ENCODE peak calls at places on chromosomes 6 and 20, in five cellular contexts. V is suprapubic skin, I is esophagus muscularis mucosa, R is cardiac muscle cell, N is MG63. H is an unnamed sample. For H3K36me3, the result is how much of the 10 kb centered on the place peaks cover.

GRCh38 chr20:54197621-54198604 is 10.0 kb upstream of the PFDN4 start:
- DNase-seq in R (peak), V (no peak), N (peak), I (peak), H (no peak)

GRCh38 chr6:157323924-157324276 is 581 bp upstream of the TMEM242 start:
- DNase-seq in R (peak), V (peak), N (peak), I (peak), H (peak)

GRCh38 chr6:29576056-29576455 is 8.9 kb upstream of the OR2H2 start:
- DNase-seq in N (no peak), V (no peak), I (no peak), R (no peak), H (no peak)

GRCh38 chr6:142173980-142174379 is 26.9 kb downstream of the VTA1 start:
- DNase-seq in I (no peak), R (no peak), V (no peak), N (no peak), H (no peak)

GRCh38 chr20:32164984-32165735 is 42.4 kb downstream of the PLAGL2 start:
- DNase-seq in N (no peak), V (no peak), R (peak), I (no peak), H (no peak)

GRCh38 chr6:139540276-139540675 is 165.8 kb upstream of the CITED2 start:
- DNase-seq in I (no peak), V (no peak), R (peak), N (peak), H (peak)

GRCh38 chr6:107488875-107489635 is 862 bp upstream of the SOBP start:
- DNase-seq in I (no peak), N (peak), R (peak), V (no peak), H (peak)

GRCh38 chr20:49344975-49345374 is 67.1 kb upstream of the ZNFX1 start:
- DNase-seq in N (peak), I (peak), R (peak), V (peak), H (peak)

GRCh38 chr6:80287607-80288006 is 181.1 kb downstream of the BCKDHB start:
- DNase-seq in V (no peak), N (no peak), I (no peak), R (no peak), H (no peak)

GRCh38 chr6:84768442-84769174 is 4.2 kb upstream of the TBX18 start:
- DNase-seq in N (peak), V (no peak), R (peak), I (no peak), H (peak)

GRCh38 chr20:2840967-2841531 is 504 bp downstream of the VPS16 start:
- DNase-seq in I (peak), V (peak), N (peak), R (peak), H (peak)

GRCh38 chr6:170172406-170172805 is 118.5 kb downstream of the DLL1 start:
- DNase-seq in N (no peak), I (peak), R (no peak), V (no peak), H (peak)

GRCh38 chr6:56649053-56649769 is 6.5 kb upstream of the DST start:
- DNase-seq in N (no peak), R (peak), I (no peak), V (no peak), H (no peak)

GRCh38 chr6:13813011-13813410 is 1.3 kb downstream of the MCUR1 start:
- DNase-seq in R (no peak), V (no peak), N (no peak), I (no peak), H (no peak)

GRCh38 chr6:21171801-21172200 is 421.8 kb upstream of the SOX4 start:
- DNase-seq in N (no peak), R (peak), I (no peak), V (no peak), H (no peak)

GRCh38 chr6:150766201-150766997 is 99.1 kb upstream of the MTHFD1L start:
- DNase-seq in N (peak), R (peak), I (no peak), V (no peak), H (no peak)

GRCh38 chr20:16222859-16223411 is 350.3 kb downstream of the KIF16B start:
- DNase-seq in I (no peak), V (no peak), R (no peak), N (no peak), H (no peak)

GRCh38 chr20:41697861-41698559 is 79.8 kb upstream of the CHD6 start:
- DNase-seq in V (no peak), N (no peak), R (peak), I (no peak), H (no peak)

GRCh38 chr6:1605822-1606532 is 3.7 kb upstream of the FOXC1 start:
- DNase-seq in I (no peak), R (no peak), V (no peak), N (no peak), H (no peak)

GRCh38 chr6:6645266-6645917 is 56.9 kb downstream of the LY86 start:
- DNase-seq in R (no peak), I (no peak), V (no peak), N (no peak), H (no peak)

GRCh38 chr20:23362392-23363256 is 642 bp downstream of the GZF1 start:
- DNase-seq in R (peak), V (no peak), N (peak), I (no peak), H (peak)

GRCh38 chr6:170035896-170036295 is 255.0 kb downstream of the DLL1 start:
- DNase-seq in R (no peak), N (no peak), I (no peak), V (peak), H (no peak)

GRCh38 chr6:29649701-29650673 is 6.9 kb upstream of the MOG start:
- DNase-seq in R (peak), N (peak), V (peak), I (peak), H (peak)

GRCh38 chr6:37202788-37203491 is 33.0 kb downstream of the PIM1 start:
- DNase-seq in N (no peak), I (no peak), V (no peak), R (no peak), H (no peak)

GRCh38 chr6:20630617-20631448 is 96.6 kb downstream of the CDKAL1 start:
- DNase-seq in V (no peak), R (no peak), N (no peak), I (no peak), H (no peak)

GRCh38 chr6:139395891-139396299 is 21.4 kb upstream of the CITED2 start:
- DNase-seq in N (no peak), I (no peak), R (no peak), V (no peak), H (no peak)

GRCh38 chr20:59932616-59933295 is 681 bp downstream of the SYCP2 start:
- DNase-seq in V (peak), I (no peak), R (no peak), N (no peak), H (no peak)

GRCh38 chr6:153790881-153791473 is 248.1 kb upstream of the OPRM1 start:
- DNase-seq in I (no peak), V (no peak), N (peak), R (peak), H (peak)

GRCh38 chr6:145204258-145204766 is 531.0 kb downstream of the EPM2A start:
- DNase-seq in N (no peak), I (no peak), V (no peak), R (no peak), H (no peak)

GRCh38 chr20:59466107-59466815 is 138.1 kb upstream of the PHACTR3 start:
- DNase-seq in V (no peak), N (no peak), I (no peak), R (no peak), H (no peak)

GRCh38 chr6:135322427-135323201 is 141.5 kb downstream of the MYB start:
- DNase-seq in N (no peak), R (no peak), V (no peak), I (no peak), H (no peak)

GRCh38 chr6:2505624-2506023 is 245.1 kb downstream of the MYLK4 start:
- DNase-seq in V (no peak), I (no peak), N (no peak), R (peak), H (no peak)

GRCh38 chr20:64099086-64099786 is 8.1 kb downstream of the NPBWR2 start:
- DNase-seq in V (no peak), I (no peak), N (no peak), R (no peak), H (no peak)
- H3K36me3 ChIP-seq in V (under half), I (under half), N (under half), R (under half), H (under half)

GRCh38 chr20:61915101-61915500 is 150.6 kb downstream of the TAF4 start:
- DNase-seq in R (no peak), I (no peak), N (no peak), V (no peak), H (no peak)
- H3K4me3 ChIP-seq in R (no peak), I (no peak), N (no peak), V (no peak), H (no peak)

GRCh38 chr6:15508363-15509330 is 154.2 kb downstream of the DTNBP1 start:
- DNase-seq in N (no peak), V (no peak), R (no peak), I (no peak), H (no peak)
- H3K36me3 ChIP-seq in N (under half), V (half or more), R (under half), I (under half), H (under half)

GRCh38 chr6:112016335-112016734 is 37.6 kb upstream of the CCN6 start:
- DNase-seq in R (peak), I (no peak), N (no peak), V (no peak), H (no peak)
- H3K4me3 ChIP-seq in R (no peak), I (no peak), N (no peak), V (no peak), H (no peak)

GRCh38 chr6:118923035-118923434 is 11.9 kb downstream of the MCM9 start:
- DNase-seq in R (no peak), I (no peak), N (no peak), V (no peak), H (no peak)

GRCh38 chr6:118914598-118914997 is 20.4 kb downstream of the MCM9 start:
- DNase-seq in R (no peak), N (no peak), I (no peak), V (no peak), H (no peak)

GRCh38 chr6:118917550-118918321 is 17.2 kb downstream of the MCM9 start:
- DNase-seq in N (no peak), R (no peak), I (no peak), V (no peak), H (no peak)

GRCh38 chr6:118921084-118921483 is 13.9 kb downstream of the MCM9 start:
- DNase-seq in V (no peak), I (no peak), R (no peak), N (no peak), H (no peak)

GRCh38 chr6:118918326-118918725 is 16.6 kb downstream of the MCM9 start:
- DNase-seq in R (peak), N (no peak), I (no peak), V (no peak), H (no peak)
- H3K36me3 ChIP-seq in R (under half), N (under half), I (under half), V (half or more), H (under half)

DNA sequence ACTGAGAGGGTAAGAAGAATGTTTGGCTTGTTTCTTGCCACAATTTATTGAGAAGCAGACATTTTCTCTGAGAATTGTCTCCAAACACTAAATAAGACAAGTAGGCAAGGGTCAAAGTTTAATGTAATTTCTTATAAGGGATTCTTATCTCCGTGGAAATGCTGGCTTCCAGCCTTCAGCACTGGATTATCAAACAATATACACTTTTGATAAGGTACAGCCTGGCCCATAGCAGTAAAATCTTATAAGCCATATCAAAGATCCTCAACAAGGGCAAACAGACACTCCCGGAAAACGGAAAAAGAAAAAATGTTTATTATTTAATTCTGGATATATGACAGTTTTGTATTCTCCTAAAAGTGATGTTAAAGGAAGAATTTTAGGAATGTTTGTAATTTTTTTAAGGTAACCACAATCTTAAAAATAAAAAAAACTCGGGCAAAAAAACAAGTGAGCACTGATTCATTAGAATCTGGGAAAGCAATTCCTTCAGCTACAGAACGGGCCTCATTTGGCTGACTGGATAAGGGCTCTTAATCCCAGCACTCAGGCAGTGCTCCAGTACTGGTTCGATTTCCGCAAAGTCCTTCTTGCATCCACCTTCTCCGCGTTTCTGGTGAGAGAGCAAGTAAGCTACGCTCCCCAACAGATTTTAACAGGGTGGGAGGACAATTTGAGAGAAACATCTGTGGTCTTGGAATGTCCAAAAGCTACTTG is 18.4 kb upstream of the ZSCAN9 start:
- DNase-seq in R (no peak), N (peak), V (no peak), I (no peak), H (no peak)
- H3K4me3 ChIP-seq in R (peak), N (peak), V (no peak), I (no peak), H (no peak)

H was measured in SJSA1.